ENCODE peak calls at places on chromosomes 6 and 20, in six cellular contexts. One of them, this sample, is unnamed.

GRCh38 chr6:13485923-13486557 is 1.4 kb downstream of the GFOD1 start:
- DNase-seq in SJSA1: peak
- DNase-seq in mesothelial cell of epicardium: no peak
- DNase-seq in fibroblast of mammary gland: peak
- DNase-seq in stimulated activated CD8-positive, alpha-beta memory T cell treated with anti-CD3 and anti-CD28 coated beads, Interleukin-4, amount 100 ng/mL, for 4 hours: no peak
- DNase-seq in activated naive CD8-positive, alpha-beta T cell treated with anti-CD3 and anti-CD28 coated beads, Interleukin-2, amount 50 U/mL, for 16 hours: no peak
- DNase-seq in this sample: peak

GRCh38 chr6:150063640-150064039 is 5.3 kb downstream of the ULBP3 start:
- DNase-seq in SJSA1: no peak
- DNase-seq in mesothelial cell of epicardium: no peak
- DNase-seq in fibroblast of mammary gland: no peak
- DNase-seq in stimulated activated CD8-positive, alpha-beta memory T cell treated with anti-CD3 and anti-CD28 coated beads, Interleukin-4, amount 100 ng/mL, for 4 hours: no peak
- DNase-seq in activated naive CD8-positive, alpha-beta T cell treated with anti-CD3 and anti-CD28 coated beads, Interleukin-2, amount 50 U/mL, for 16 hours: no peak
- DNase-seq in this sample: no peak

GRCh38 chr20:50876063-50876685 is 55.1 kb downstream of the ADNP start:
- DNase-seq in SJSA1: no peak
- DNase-seq in mesothelial cell of epicardium: no peak
- DNase-seq in fibroblast of mammary gland: no peak
- DNase-seq in stimulated activated CD8-positive, alpha-beta memory T cell treated with anti-CD3 and anti-CD28 coated beads, Interleukin-4, amount 100 ng/mL, for 4 hours: no peak
- DNase-seq in activated naive CD8-positive, alpha-beta T cell treated with anti-CD3 and anti-CD28 coated beads, Interleukin-2, amount 50 U/mL, for 16 hours: no peak
- DNase-seq in this sample: no peak

GRCh38 chr6:163813979-163814493 is 399.5 kb downstream of the QKI start:
- DNase-seq in SJSA1: no peak
- DNase-seq in mesothelial cell of epicardium: no peak
- DNase-seq in fibroblast of mammary gland: no peak
- DNase-seq in stimulated activated CD8-positive, alpha-beta memory T cell treated with anti-CD3 and anti-CD28 coated beads, Interleukin-4, amount 100 ng/mL, for 4 hours: no peak
- DNase-seq in activated naive CD8-positive, alpha-beta T cell treated with anti-CD3 and anti-CD28 coated beads, Interleukin-2, amount 50 U/mL, for 16 hours: no peak
- DNase-seq in this sample: no peak

GRCh38 chr6:134534708-134535149 is 216.8 kb upstream of the SGK1 start:
- DNase-seq in SJSA1: peak
- DNase-seq in mesothelial cell of epicardium: no peak
- DNase-seq in fibroblast of mammary gland: peak
- DNase-seq in stimulated activated CD8-positive, alpha-beta memory T cell treated with anti-CD3 and anti-CD28 coated beads, Interleukin-4, amount 100 ng/mL, for 4 hours: no peak
- DNase-seq in activated naive CD8-positive, alpha-beta T cell treated with anti-CD3 and anti-CD28 coated beads, Interleukin-2, amount 50 U/mL, for 16 hours: no peak
- DNase-seq in this sample: no peak

GRCh38 chr6:34239240-34239825 is 2.7 kb downstream of the HMGA1 start:
- DNase-seq in SJSA1: no peak
- DNase-seq in mesothelial cell of epicardium: no peak
- DNase-seq in fibroblast of mammary gland: no peak
- DNase-seq in stimulated activated CD8-positive, alpha-beta memory T cell treated with anti-CD3 and anti-CD28 coated beads, Interleukin-4, amount 100 ng/mL, for 4 hours: no peak
- DNase-seq in activated naive CD8-positive, alpha-beta T cell treated with anti-CD3 and anti-CD28 coated beads, Interleukin-2, amount 50 U/mL, for 16 hours: no peak
- DNase-seq in this sample: no peak

GRCh38 chr6:11062083-11062482 is 18.0 kb upstream of the ELOVL2 start:
- DNase-seq in SJSA1: no peak
- DNase-seq in mesothelial cell of epicardium: no peak
- DNase-seq in fibroblast of mammary gland: no peak
- DNase-seq in stimulated activated CD8-positive, alpha-beta memory T cell treated with anti-CD3 and anti-CD28 coated beads, Interleukin-4, amount 100 ng/mL, for 4 hours: no peak
- DNase-seq in activated naive CD8-positive, alpha-beta T cell treated with anti-CD3 and anti-CD28 coated beads, Interleukin-2, amount 50 U/mL, for 16 hours: no peak
- DNase-seq in this sample: no peak

GRCh38 chr20:59152559-59153354 is 10.9 kb upstream of the ZNF831 start:
- DNase-seq in SJSA1: no peak
- DNase-seq in mesothelial cell of epicardium: no peak
- DNase-seq in fibroblast of mammary gland: no peak
- DNase-seq in stimulated activated CD8-positive, alpha-beta memory T cell treated with anti-CD3 and anti-CD28 coated beads, Interleukin-4, amount 100 ng/mL, for 4 hours: no peak
- DNase-seq in activated naive CD8-positive, alpha-beta T cell treated with anti-CD3 and anti-CD28 coated beads, Interleukin-2, amount 50 U/mL, for 16 hours: no peak
- DNase-seq in this sample: no peak

GRCh38 chr6:2687456-2687855 is 63.3 kb downstream of the MYLK4 start:
- DNase-seq in SJSA1: no peak
- DNase-seq in mesothelial cell of epicardium: no peak
- DNase-seq in fibroblast of mammary gland: peak
- DNase-seq in stimulated activated CD8-positive, alpha-beta memory T cell treated with anti-CD3 and anti-CD28 coated beads, Interleukin-4, amount 100 ng/mL, for 4 hours: no peak
- DNase-seq in activated naive CD8-positive, alpha-beta T cell treated with anti-CD3 and anti-CD28 coated beads, Interleukin-2, amount 50 U/mL, for 16 hours: no peak
- DNase-seq in this sample: no peak

GRCh38 chr6:118940770-118941169 is 5.8 kb upstream of the MCM9 start:
- DNase-seq in SJSA1: no peak
- DNase-seq in mesothelial cell of epicardium: no peak
- DNase-seq in fibroblast of mammary gland: no peak
- DNase-seq in stimulated activated CD8-positive, alpha-beta memory T cell treated with anti-CD3 and anti-CD28 coated beads, Interleukin-4, amount 100 ng/mL, for 4 hours: no peak
- DNase-seq in activated naive CD8-positive, alpha-beta T cell treated with anti-CD3 and anti-CD28 coated beads, Interleukin-2, amount 50 U/mL, for 16 hours: no peak
- DNase-seq in this sample: no peak

GRCh38 chr6:1479095-1479494 is 89.7 kb downstream of the FOXF2 start:
- DNase-seq in SJSA1: peak
- DNase-seq in mesothelial cell of epicardium: no peak
- DNase-seq in fibroblast of mammary gland: peak
- DNase-seq in stimulated activated CD8-positive, alpha-beta memory T cell treated with anti-CD3 and anti-CD28 coated beads, Interleukin-4, amount 100 ng/mL, for 4 hours: no peak
- DNase-seq in activated naive CD8-positive, alpha-beta T cell treated with anti-CD3 and anti-CD28 coated beads, Interleukin-2, amount 50 U/mL, for 16 hours: no peak
- DNase-seq in this sample: no peak